ENCODE peak calls at places on chromosomes 2 and 18, in six cellular contexts. F is nephron progenitor cell, L is Peyer's patch, Y is fibroblast of pulmonary artery, G is H54, Z is AG10803. D is an unnamed sample.

GRCh38 chr2:48508461-48509124 is 21.4 kb upstream of the STON1 start:
- DNase-seq in F (no peak), L (no peak), Y (peak), G (no peak), Z (peak), D (no peak)

GRCh38 chr2:148817210-148817708 is 57.8 kb upstream of the KIF5C start:
- DNase-seq in F (no peak), L (no peak), Y (peak), G (no peak), Z (no peak), D (no peak)

GRCh38 chr2:212863185-212863588 is 288.2 kb downstream of the IKZF2 start:
- DNase-seq in F (peak), L (peak), Y (peak), G (no peak), Z (no peak), D (no peak)

GRCh38 chr2:33104052-33104623 is 157.4 kb downstream of the LTBP1 start:
- DNase-seq in F (no peak), L (no peak), Y (peak), G (no peak), Z (no peak), D (no peak)

GRCh38 chr2:101616411-101616810 is 81.1 kb upstream of the MAP4K4 start:
- DNase-seq in F (no peak), L (no peak), Y (peak), G (no peak), Z (no peak), D (no peak)

GRCh38 chr2:113117594-113118262 is 9.7 kb upstream of the IL1RN start:
- DNase-seq in F (no peak), L (peak), Y (peak), G (no peak), Z (peak), D (no peak)

GRCh38 chr2:217138284-217138683 is 278.4 kb upstream of the TNP1 start:
- DNase-seq in F (no peak), L (no peak), Y (no peak), G (no peak), Z (no peak), D (no peak)

GRCh38 chr2:67878743-67879142 is 184.1 kb downstream of the C1D start:
- DNase-seq in F (no peak), L (no peak), Y (no peak), G (no peak), Z (no peak), D (no peak)

GRCh38 chr2:18187214-18187613 is 308.7 kb downstream of the KCNS3 start:
- DNase-seq in F (no peak), L (no peak), Y (peak), G (no peak), Z (no peak), D (no peak)

GRCh38 chr2:142223309-142223708 is 92.5 kb upstream of the LRP1B start:
- DNase-seq in F (no peak), L (no peak), Y (no peak), G (no peak), Z (no peak), D (no peak)

GRCh38 chr2:58769494-58770239 is 528.5 kb upstream of the FANCL start:
- DNase-seq in F (no peak), L (no peak), Y (no peak), G (no peak), Z (no peak), D (no peak)

GRCh38 chr2:234373060-234373459 is 123.8 kb downstream of the ARL4C start:
- DNase-seq in F (no peak), L (no peak), Y (no peak), G (no peak), Z (no peak), D (no peak)

GRCh38 chr18:908631-909621 is 4.3 kb downstream of the ADCYAP1 start:
- DNase-seq in F (peak), L (no peak), Y (no peak), G (no peak), Z (no peak), D (no peak)

GRCh38 chr2:101369100-101369499 is 18.2 kb downstream of the CREG2 start:
- DNase-seq in F (no peak), L (no peak), Y (no peak), G (no peak), Z (no peak), D (no peak)

GRCh38 chr18:25282282-25282681 is 69.7 kb downstream of the ZNF521 start:
- DNase-seq in F (no peak), L (no peak), Y (no peak), G (no peak), Z (no peak), D (no peak)

GRCh38 chr2:207418422-207418821 is 111.3 kb upstream of the CREB1 start:
- DNase-seq in F (no peak), L (no peak), Y (no peak), G (no peak), Z (no peak), D (no peak)

GRCh38 chr2:128563348-128563687 is 244.7 kb upstream of the HS6ST1 start:
- DNase-seq in F (no peak), L (no peak), Y (peak), G (no peak), Z (peak), D (no peak)

GRCh38 chr2:158637357-158637756 is 157.8 kb upstream of the DAPL1 start:
- DNase-seq in F (no peak), L (no peak), Y (no peak), G (no peak), Z (no peak), D (no peak)

GRCh38 chr2:121485039-121485438 is 45.6 kb upstream of the RNU4ATAC start:
- DNase-seq in F (no peak), L (no peak), Y (peak), G (peak), Z (peak), D (no peak)

GRCh38 chr2:86704482-86704971 is 15.6 kb upstream of the RMND5A start:
- DNase-seq in F (no peak), L (peak), Y (peak), G (peak), Z (peak), D (no peak)

GRCh38 chr18:12460874-12461273 is 53.1 kb downstream of the PRELID3A start:
- DNase-seq in F (no peak), L (peak), Y (peak), G (no peak), Z (no peak), D (no peak)

GRCh38 chr2:236581546-236581945 is 11.9 kb downstream of the ACKR3 start:
- DNase-seq in F (no peak), L (no peak), Y (no peak), G (no peak), Z (no peak), D (no peak)

GRCh38 chr18:37322497-37323035 is 243.0 kb downstream of the CELF4 start:
- DNase-seq in F (peak), L (peak), Y (peak), G (peak), Z (peak), D (no peak)

GRCh38 chr2:170176212-170176611 is 1.7 kb upstream of the MYO3B start:
- DNase-seq in F (no peak), L (no peak), Y (no peak), G (no peak), Z (no peak), D (no peak)

GRCh38 chr2:177397501-177398289 is 5.1 kb downstream of the AGPS start:
- DNase-seq in F (no peak), L (no peak), Y (peak), G (no peak), Z (peak), D (no peak)

GRCh38 chr2:37471994-37472393 is 127.6 kb downstream of the QPCT start:
- DNase-seq in F (no peak), L (no peak), Y (peak), G (peak), Z (peak), D (no peak)

GRCh38 chr2:16713011-16713423 is 47.4 kb upstream of the CYRIA start:
- DNase-seq in F (no peak), L (no peak), Y (no peak), G (no peak), Z (no peak), D (no peak)

GRCh38 chr2:23900927-23901322 is 26.0 kb downstream of the ATAD2B start:
- DNase-seq in F (no peak), L (no peak), Y (peak), G (no peak), Z (peak), D (no peak)

GRCh38 chr2:139160838-139161237 is 380.6 kb upstream of the NXPH2 start:
- DNase-seq in F (no peak), L (no peak), Y (no peak), G (no peak), Z (no peak), D (no peak)

GRCh38 chr2:120733238-120733942 is 2.3 kb upstream of the GLI2 start:
- DNase-seq in F (no peak), L (no peak), Y (no peak), G (no peak), Z (no peak), D (no peak)

GRCh38 chr18:11994346-11994707 is 13.0 kb downstream of the IMPA2 start:
- DNase-seq in F (no peak), L (no peak), Y (peak), G (peak), Z (peak), D (no peak)

GRCh38 chr2:9707008-9707407 is 76.2 kb upstream of the YWHAQ start:
- DNase-seq in F (no peak), L (no peak), Y (no peak), G (no peak), Z (no peak), D (no peak)

GRCh38 chr2:28399946-28400345 is 7.3 kb downstream of the FOSL2 start:
- DNase-seq in F (no peak), L (peak), Y (no peak), G (no peak), Z (no peak), D (no peak)

GRCh38 chr2:25453199-25453903 is 111.6 kb upstream of the DNMT3A start:
- DNase-seq in F (no peak), L (no peak), Y (no peak), G (no peak), Z (no peak), D (no peak)

GRCh38 chr2:15316370-15316814 is 244.7 kb downstream of the NBAS start:
- DNase-seq in F (peak), L (no peak), Y (no peak), G (no peak), Z (no peak), D (no peak)

GRCh38 chr2:204072443-204073324 is 136.1 kb downstream of the ICOS start:
- DNase-seq in F (peak), L (peak), Y (peak), G (peak), Z (peak), D (peak)